ENCODE peak calls at places on chromosomes 12 and 14, in seven cellular contexts. T is H1, M is mammary epithelial cell, H is sigmoid colon, K is stomach, Y is adipocyte, J is endodermal cell. O is an unnamed sample.

GRCh38 chr12:103771466-103771865 is 69.6 kb downstream of the NT5DC3 start:
- DNase-seq in J (peak; percentile 93), K (peak; percentile 48), Y (peak; percentile 66), M (no peak), T (peak; percentile 38), H (peak; percentile 68), O (no peak)

GRCh38 chr12:49389092-49389703 is 21.9 kb downstream of the SPATS2 start:
- DNase-seq in Y (no peak), M (no peak), T (peak; percentile 58), J (peak; percentile 98), H (no peak), K (peak; percentile 28), O (peak; percentile 51)

GRCh38 chr14:55794655-55795583 is 214.9 kb downstream of the KTN1 start:
- DNase-seq in J (no peak), K (no peak), H (no peak), M (peak; percentile 52), Y (peak; percentile 44), T (no peak), O (no peak)

GRCh38 chr14:84228702-84229101 is 1301.2 kb upstream of the FLRT2 start:
- DNase-seq in K (no peak), J (no peak), Y (no peak), H (no peak), T (no peak), M (no peak), O (no peak)

GRCh38 chr14:100534528-100535286 is 52.5 kb downstream of the BEGAIN start:
- DNase-seq in J (peak; percentile 61), T (no peak), H (peak; percentile 53), Y (no peak), M (no peak), K (no peak), O (peak; percentile 14)

GRCh38 chr14:95037273-95037672 is 120.1 kb downstream of the DICER1 start:
- DNase-seq in J (no peak), K (no peak), M (no peak), Y (no peak), T (no peak), H (no peak), O (no peak)

GRCh38 chr12:108907861-108908302 is 28.0 kb downstream of the DAO start:
- DNase-seq in K (no peak), H (no peak), T (no peak), Y (peak; percentile 3), J (no peak), M (peak; percentile 58), O (no peak)

GRCh38 chr14:99316281-99317163 is 44.5 kb upstream of the BCL11B start:
- DNase-seq in M (no peak), K (peak; percentile 78), J (no peak), H (no peak), Y (no peak), T (no peak), O (no peak)

GRCh38 chr14:76863724-76864407 is 37.7 kb downstream of the LRRC74A start:
- DNase-seq in Y (no peak), M (no peak), K (no peak), J (no peak), H (peak; percentile 78), T (no peak), O (no peak)

GRCh38 chr12:122870867-122871664 is 24.9 kb downstream of the VPS37B start:
- DNase-seq in M (no peak), H (peak; percentile 72), Y (peak; percentile 56), T (no peak), J (peak; percentile 53), K (peak; percentile 73), O (no peak)

GRCh38 chr14:75132374-75133086 is 5.7 kb upstream of the NEK9 start:
- DNase-seq in K (no peak), Y (peak; percentile 91), T (no peak), H (no peak), J (peak; percentile 81), M (peak; percentile 71), O (peak; percentile 49)
- H3K36me3 ChIP-seq in K (peaks cover 49% of the 10 kb centered on the region), Y (peaks cover 39% of the 10 kb centered on the region), T (peaks cover 12% of the 10 kb centered on the region), H (peaks cover 19% of the 10 kb centered on the region), J (peaks cover 54% of the 10 kb centered on the region), M (peaks cover 14% of the 10 kb centered on the region), O (no peaks in the 10 kb centered on the region)

GRCh38 chr12:2477009-2477766 is 317.6 kb upstream of the FKBP4 start:
- DNase-seq in J (no peak), H (no peak), M (no peak), T (no peak), K (no peak), Y (no peak), O (no peak)
- H3K4me1 ChIP-seq in J (peaks cover 4% of the 10 kb centered on the region), H (no peaks in the 10 kb centered on the region), M (no peaks in the 10 kb centered on the region), T (no peaks in the 10 kb centered on the region), K (no peaks in the 10 kb centered on the region), Y (no peaks in the 10 kb centered on the region), O (no peaks in the 10 kb centered on the region)

DNA sequence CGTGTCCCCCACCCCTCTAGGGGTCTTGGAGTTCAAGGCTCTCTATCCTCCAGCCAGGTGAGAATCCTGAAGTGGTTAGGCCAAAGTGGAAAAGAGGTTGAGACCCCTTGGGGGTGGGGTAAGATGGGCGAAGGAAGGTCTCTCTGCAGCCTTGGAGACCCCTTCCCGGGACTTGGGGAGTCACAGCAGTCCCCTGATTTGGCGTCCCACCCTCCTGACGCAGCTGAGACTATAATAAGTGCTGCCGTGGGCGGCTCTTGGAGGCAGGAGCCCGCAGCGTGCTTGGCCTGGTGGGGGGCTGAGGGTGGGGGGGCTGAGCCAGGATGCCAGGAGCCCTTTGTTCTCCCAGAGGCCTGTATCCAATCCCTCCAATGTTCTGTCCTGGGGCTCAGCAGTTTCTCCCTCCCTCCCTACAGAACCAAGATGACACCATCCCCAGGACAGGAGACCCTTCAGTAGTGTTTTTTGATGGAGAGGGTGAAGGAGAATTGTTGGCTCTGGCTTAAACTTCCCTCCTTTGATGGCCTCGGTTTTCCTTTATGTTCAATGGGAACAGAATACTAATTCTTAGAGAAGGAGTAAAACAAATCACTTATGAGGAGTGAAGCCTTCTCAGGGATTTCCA is 1.5 kb upstream of the AGAP2 start:
- DNase-seq in T (no peak), H (no peak), J (no peak), M (no peak), Y (no peak), K (no peak), O (no peak)
- H3K4me3 ChIP-seq in T (no peak overlapping the region), H (no peak overlapping the region), J (no peak overlapping the region), M (no peak overlapping the region), Y (no peak overlapping the region), K (peak overlapping the region; percentile 40), O (peak overlapping the region; percentile 73)

DNA sequence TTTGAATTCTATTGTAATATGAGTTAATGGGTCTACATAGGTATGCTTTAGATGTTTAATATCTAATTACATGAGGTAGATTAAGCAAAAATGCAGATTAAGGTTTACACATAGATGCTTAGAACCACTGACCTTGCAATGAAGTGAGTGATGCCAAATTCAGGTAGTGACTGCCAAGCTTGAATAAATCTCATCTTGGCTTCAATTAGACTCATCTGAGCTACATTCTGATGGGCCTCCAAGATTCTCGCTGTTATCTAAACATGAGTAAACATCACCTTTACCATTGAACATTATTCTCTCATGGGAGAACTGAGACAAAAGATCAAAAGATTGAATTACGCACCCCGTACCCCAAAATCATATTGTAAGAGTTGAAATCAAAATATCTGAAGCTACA is 68.8 kb upstream of the GNPNAT1 start:
- DNase-seq in Y (no peak), H (no peak), T (no peak), K (no peak), J (no peak), M (no peak), O (no peak)
- H3K36me3 ChIP-seq in Y (peaks cover 87% of the 10 kb centered on the region), H (peaks cover 26% of the 10 kb centered on the region), T (peaks cover 22% of the 10 kb centered on the region), K (peaks cover 64% of the 10 kb centered on the region), J (peaks cover 92% of the 10 kb centered on the region), M (peaks cover 17% of the 10 kb centered on the region), O (no peaks in the 10 kb centered on the region)

GRCh38 chr12:57146092-57146491 is 1.3 kb downstream of the LRP1-AS start:
- DNase-seq in H (no peak), K (no peak), J (no peak), M (no peak), T (no peak), Y (peak; percentile 60), O (no peak)
- H3K4me1 ChIP-seq in H (peaks cover 74% of the 10 kb centered on the region), K (peaks cover 62% of the 10 kb centered on the region), J (peaks cover 26% of the 10 kb centered on the region), M (peaks cover 14% of the 10 kb centered on the region), T (no peaks in the 10 kb centered on the region), Y (peaks cover 99% of the 10 kb centered on the region), O (no peaks in the 10 kb centered on the region)

GRCh38 chr12:55705802-55706402 is 1.8 kb downstream of the ITGA7 start:
- DNase-seq in M (no peak), H (no peak), T (no peak), Y (no peak), J (peak; percentile 91), K (no peak), O (no peak)
- H3K4me3 ChIP-seq in M (no peak overlapping the region), H (peak overlapping the region; percentile 75), T (peak overlapping the region; percentile 17), Y (peak overlapping the region; percentile 85), J (peak overlapping the region; percentile 85), K (peak overlapping the region; percentile 79), O (no peak overlapping the region)

DNA sequence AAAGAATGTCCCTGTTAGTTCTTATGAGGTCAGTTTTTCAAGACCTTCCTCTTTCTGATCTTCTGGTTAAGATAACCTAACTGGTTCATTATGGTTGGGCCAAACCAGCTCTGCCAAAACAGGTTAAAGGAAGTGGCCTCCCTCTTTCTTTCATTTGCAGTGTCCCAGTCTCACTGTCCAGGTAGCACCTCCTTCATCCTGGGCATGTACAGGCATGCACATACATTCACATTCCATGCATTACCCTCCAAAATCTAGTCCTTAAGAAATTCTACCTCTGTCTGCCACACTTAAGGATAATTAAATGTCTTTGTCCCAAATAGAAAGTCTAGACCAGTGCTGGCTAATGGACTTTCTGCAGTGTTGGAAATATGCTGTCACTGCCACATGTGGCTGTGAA is 169.2 kb downstream of the PCNX1 start:
- DNase-seq in M (peak; percentile 48), Y (no peak), K (no peak), J (no peak), H (no peak), T (no peak), O (no peak)
- H3K36me3 ChIP-seq in M (peaks cover 32% of the 10 kb centered on the region), Y (peaks cover 81% of the 10 kb centered on the region), K (peaks cover 80% of the 10 kb centered on the region), J (peaks cover 72% of the 10 kb centered on the region), H (peaks cover 37% of the 10 kb centered on the region), T (peaks cover 27% of the 10 kb centered on the region), O (peaks cover 69% of the 10 kb centered on the region)

GRCh38 chr12:131510431-131510830 is 200.5 kb upstream of the SFSWAP start:
- DNase-seq in M (no peak), K (no peak), J (peak; percentile 11), H (no peak), T (no peak), Y (no peak), O (no peak)

GRCh38 chr12:131509706-131510105 is 201.2 kb upstream of the SFSWAP start:
- DNase-seq in M (no peak), K (no peak), H (no peak), T (no peak), Y (no peak), J (peak; percentile 22), O (no peak)

GRCh38 chr12:131511803-131512564 is 198.9 kb upstream of the SFSWAP start:
- DNase-seq in T (no peak), J (peak; percentile 47), M (no peak), K (no peak), H (no peak), Y (no peak), O (no peak)

GRCh38 chr12:131513606-131514005 is 197.3 kb upstream of the SFSWAP start:
- DNase-seq in K (no peak), Y (no peak), H (no peak), T (no peak), M (no peak), J (no peak), O (no peak)

GRCh38 chr12:131511391-131511802 is 199.5 kb upstream of the SFSWAP start:
- DNase-seq in K (no peak), T (peak; percentile 15), J (peak; percentile 69), M (peak; percentile 9), Y (no peak), H (no peak), O (peak; percentile 63)
- H3K4me1 ChIP-seq in K (no peaks in the 10 kb centered on the region), T (peaks cover 7% of the 10 kb centered on the region), J (no peaks in the 10 kb centered on the region), M (no peaks in the 10 kb centered on the region), Y (no peaks in the 10 kb centered on the region), H (no peaks in the 10 kb centered on the region), O (peaks cover 15% of the 10 kb centered on the region)

GRCh38 chr12:111775205-111776193 is 8.8 kb downstream of the ALDH2 start:
- DNase-seq in T (no peak), K (peak; percentile 91), M (peak; percentile 39), J (peak; percentile 75), H (peak; percentile 95), Y (peak; percentile 67), O (no peak)
- H3K4me3 ChIP-seq in T (no peak overlapping the region), K (peak overlapping the region; percentile 15), M (no peak overlapping the region), J (no peak overlapping the region), H (peak overlapping the region; percentile 28), Y (peak overlapping the region; percentile 45), O (no peak overlapping the region)

O was measured in naive thymus-derived CD4-positive, alpha-beta T cell.